ENCODE peak calls at places on chromosomes 13 and 19, in ten cellular contexts. X, G, Z, O, U, V, K, W, D and Q are unnamed samples.

GRCh38 chr19:2476451-2477140 is 669 bp downstream of the GADD45B start:
- DNase-seq in G (peak), Z (peak), W (no peak), U (no peak), D (peak), K (no peak), O (peak), X (peak), V (peak), Q (peak)

GRCh38 chr13:90943961-90944360 is 403.5 kb upstream of the MIR17HG start:
- DNase-seq in X (no peak), U (no peak), V (no peak), Z (no peak), G (no peak), K (no peak), W (no peak), D (no peak), O (no peak), Q (no peak)

GRCh38 chr19:16143399-16144215 is at the start of gene HSH2D:
- DNase-seq in O (no peak), Z (no peak), U (no peak), D (peak), G (peak), V (peak), W (peak), X (peak), K (no peak), Q (no peak)

GRCh38 chr19:17076539-17076919 is 952 bp downstream of the MYO9B start:
- DNase-seq in D (no peak), W (no peak), V (peak), Z (peak), O (no peak), G (no peak), U (no peak), K (no peak), X (no peak), Q (no peak)

GRCh38 chr19:5048091-5048726 is 79.3 kb downstream of the KDM4B start:
- DNase-seq in V (peak), G (peak), O (peak), X (peak), W (peak), U (peak), K (peak), Z (peak), D (no peak), Q (no peak)

GRCh38 chr19:18675779-18676178 is 7.7 kb upstream of the CRTC1 start:
- DNase-seq in O (no peak), W (no peak), X (no peak), V (peak), U (no peak), D (no peak), Z (peak), G (no peak), K (no peak), Q (no peak)

GRCh38 chr19:58009666-58010301 is 7.2 kb upstream of the ZNF606 start:
- DNase-seq in K (peak), G (peak), D (peak), W (peak), O (peak), X (peak), Z (peak), U (peak), V (peak), Q (no peak)

GRCh38 chr13:73803997-73804396 is 330.2 kb downstream of the KLF12 start:
- DNase-seq in K (no peak), U (no peak), Z (no peak), D (no peak), G (no peak), X (no peak), W (no peak), O (no peak), V (no peak), Q (no peak)

GRCh38 chr19:6853868-6854267 is 33.5 kb upstream of the ADGRE1 start:
- DNase-seq in V (no peak), W (no peak), K (no peak), O (no peak), U (no peak), X (no peak), D (no peak), Z (no peak), G (peak), Q (peak)

GRCh38 chr13:39350461-39350881 is 252.5 kb downstream of the LHFPL6 start:
- DNase-seq in G (no peak), Z (peak), D (no peak), K (no peak), O (no peak), U (no peak), V (no peak), X (peak), W (no peak), Q (no peak)

GRCh38 chr19:31882709-31883108 is 462.7 kb upstream of the ZNF507 start:
- DNase-seq in Z (no peak), U (no peak), D (no peak), W (no peak), G (no peak), X (no peak), O (no peak), V (no peak), K (no peak), Q (no peak)